ENCODE peak calls at places on chromosomes 6 and 20, in eight cellular contexts. A is endodermal cell; O is tibial artery; H is coronary artery; T is heart left ventricle; D is CD8-positive, alpha-beta T cell; N is transverse colon; M is K562. R is an unnamed sample.

GRCh38 chr6:134529921-134530320 is 212.0 kb upstream of the SGK1 start:
- DNase-seq in A (no peak), O (no peak), H (no peak), T (no peak), D (peak), N (no peak), M (no peak), R (no peak)

GRCh38 chr6:117506180-117506835 is 23.8 kb downstream of the DCBLD1 start:
- DNase-seq in A (no peak), O (no peak), H (no peak), T (no peak), D (no peak), N (no peak), M (no peak), R (no peak)

GRCh38 chr20:10861086-10861485 is 187.3 kb upstream of the JAG1 start:
- DNase-seq in A (no peak), O (no peak), H (no peak), T (no peak), D (no peak), N (no peak), M (no peak), R (no peak)

GRCh38 chr20:46406986-46407670 is 713 bp upstream of the ELMO2 start:
- DNase-seq in A (peak), O (peak), H (peak), T (peak), D (peak), N (peak), M (no peak), R (peak)

GRCh38 chr6:114085206-114085605 is 114.3 kb upstream of the HDAC2 start:
- DNase-seq in A (no peak), O (no peak), H (no peak), T (no peak), D (no peak), N (no peak), M (no peak), R (no peak)

GRCh38 chr6:158754738-158755137 is 64.4 kb downstream of the EZR start:
- DNase-seq in A (peak), O (no peak), H (no peak), T (no peak), D (no peak), N (no peak), M (no peak), R (no peak)

GRCh38 chr6:14369717-14370116 is 252.1 kb downstream of the CD83 start:
- DNase-seq in A (peak), O (no peak), H (no peak), T (no peak), D (no peak), N (no peak), M (no peak), R (no peak)

GRCh38 chr6:157982580-157983438 is 1.1 kb downstream of the SYNJ2 start:
- DNase-seq in A (peak), O (peak), H (peak), T (no peak), D (no peak), N (peak), M (peak), R (no peak)

GRCh38 chr6:113299526-113299925 is 557.6 kb upstream of the MARCKS start:
- DNase-seq in A (no peak), O (no peak), H (no peak), T (no peak), D (no peak), N (no peak), M (no peak), R (no peak)

GRCh38 chr6:134317471-134318131 is at the start of gene SGK1:
- DNase-seq in A (peak), O (peak), H (no peak), T (no peak), D (peak), N (no peak), M (no peak), R (no peak)

GRCh38 chr20:48064929-48065328 is 279.6 kb upstream of the SULF2 start:
- DNase-seq in A (no peak), O (no peak), H (no peak), T (no peak), D (no peak), N (no peak), M (no peak), R (no peak)

GRCh38 chr6:12233693-12234551 is 56.2 kb upstream of the EDN1 start:
- DNase-seq in A (peak), O (no peak), H (no peak), T (no peak), D (peak), N (peak), M (no peak), R (peak)

GRCh38 chr6:79777713-79778579 is 146.8 kb downstream of the SH3BGRL2 start:
- DNase-seq in A (peak), O (peak), H (peak), T (peak), D (peak), N (peak), M (peak), R (peak)

GRCh38 chr6:18100296-18100695 is 22.2 kb downstream of the NHLRC1 start:
- DNase-seq in A (no peak), O (no peak), H (no peak), T (no peak), D (no peak), N (no peak), M (no peak), R (no peak)

GRCh38 chr6:81682858-81683257 is 69.6 kb downstream of the TENT5A start:
- DNase-seq in A (no peak), O (no peak), H (no peak), T (no peak), D (no peak), N (no peak), M (no peak), R (no peak)

GRCh38 chr6:28944412-28945006 is 20.7 kb upstream of the TRIM27 start:
- DNase-seq in A (peak), O (peak), H (no peak), T (peak), D (peak), N (peak), M (peak), R (peak)

GRCh38 chr6:106534564-106534982 is 94.7 kb downstream of the RTN4IP1 start:
- DNase-seq in A (no peak), O (no peak), H (no peak), T (no peak), D (no peak), N (no peak), M (no peak), R (no peak)

GRCh38 chr6:14286144-14286543 is 168.6 kb downstream of the CD83 start:
- DNase-seq in A (peak), O (peak), H (no peak), T (no peak), D (no peak), N (no peak), M (no peak), R (no peak)

GRCh38 chr6:150465610-150466009 is 96.8 kb downstream of the IYD start:
- DNase-seq in A (no peak), O (no peak), H (no peak), T (no peak), D (no peak), N (no peak), M (no peak), R (no peak)

GRCh38 chr6:159981591-159982245 is 12.8 kb downstream of the IGF2R start:
- DNase-seq in A (no peak), O (peak), H (no peak), T (no peak), D (no peak), N (peak), M (no peak), R (no peak)

GRCh38 chr20:35891375-35891774 is 62.9 kb downstream of the SCAND1 start:
- DNase-seq in A (no peak), O (no peak), H (no peak), T (no peak), D (no peak), N (no peak), M (no peak), R (no peak)

GRCh38 chr20:32966382-32966781 is 37.9 kb downstream of the SUN5 start:
- DNase-seq in A (no peak), O (no peak), H (peak), T (no peak), D (no peak), N (no peak), M (no peak), R (no peak)

GRCh38 chr6:167826230-167827061 is at the start of gene AFDN:
- DNase-seq in A (peak), O (peak), H (peak), T (peak), D (peak), N (peak), M (peak), R (peak)

GRCh38 chr6:167825059-167825758 is 1.5 kb upstream of the AFDN start:
- DNase-seq in A (no peak), O (no peak), H (no peak), T (no peak), D (no peak), N (no peak), M (no peak), R (no peak)

GRCh38 chr6:167827062-167827587 is 414 bp downstream of the AFDN start:
- DNase-seq in A (peak), O (no peak), H (no peak), T (peak), D (no peak), N (peak), M (peak), R (peak)

GRCh38 chr6:167824591-167825041 is 2.1 kb upstream of the AFDN start:
- DNase-seq in A (no peak), O (no peak), H (no peak), T (no peak), D (no peak), N (no peak), M (peak), R (no peak)

DNA sequence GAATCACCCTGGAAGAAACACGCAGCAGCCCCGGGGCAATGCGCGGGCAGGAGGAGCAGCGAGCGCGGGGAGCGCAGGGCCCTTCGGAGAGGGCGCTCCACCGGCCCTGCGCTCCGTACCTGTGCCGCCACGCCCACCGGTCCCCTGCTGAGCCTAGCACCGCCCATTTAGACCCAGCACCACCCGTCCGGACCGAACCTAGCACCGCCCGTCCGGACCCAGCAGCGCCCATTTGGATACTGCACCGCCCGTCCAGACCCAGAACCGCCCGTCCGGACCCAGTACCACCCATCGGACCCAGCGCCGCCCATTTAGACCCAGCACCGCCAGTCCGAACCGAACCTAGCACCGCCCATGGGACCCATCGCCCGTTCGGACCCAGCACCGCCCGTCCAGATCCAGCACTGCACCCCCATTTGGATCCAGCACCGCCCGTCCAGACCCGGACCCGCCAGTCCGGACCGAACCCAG is 917 bp upstream of the AFDN start:
- DNase-seq in A (peak), O (no peak), H (no peak), T (no peak), D (no peak), N (peak), M (peak), R (no peak)
- H3K4me3 ChIP-seq in A (peak), O (peak), H (peak), T (peak), D (peak), N (peak), M (peak), R (peak)

GRCh38 chr20:24309596-24309995 is 159.8 kb upstream of the SYNDIG1 start:
- DNase-seq in A (no peak), O (no peak), H (no peak), T (no peak), D (no peak), N (no peak), M (no peak), R (peak)
- H3K27ac ChIP-seq in A (no peak), O (no peak), H (no peak), T (no peak), D (no peak), N (no peak), M (no peak), R (no peak)

DNA sequence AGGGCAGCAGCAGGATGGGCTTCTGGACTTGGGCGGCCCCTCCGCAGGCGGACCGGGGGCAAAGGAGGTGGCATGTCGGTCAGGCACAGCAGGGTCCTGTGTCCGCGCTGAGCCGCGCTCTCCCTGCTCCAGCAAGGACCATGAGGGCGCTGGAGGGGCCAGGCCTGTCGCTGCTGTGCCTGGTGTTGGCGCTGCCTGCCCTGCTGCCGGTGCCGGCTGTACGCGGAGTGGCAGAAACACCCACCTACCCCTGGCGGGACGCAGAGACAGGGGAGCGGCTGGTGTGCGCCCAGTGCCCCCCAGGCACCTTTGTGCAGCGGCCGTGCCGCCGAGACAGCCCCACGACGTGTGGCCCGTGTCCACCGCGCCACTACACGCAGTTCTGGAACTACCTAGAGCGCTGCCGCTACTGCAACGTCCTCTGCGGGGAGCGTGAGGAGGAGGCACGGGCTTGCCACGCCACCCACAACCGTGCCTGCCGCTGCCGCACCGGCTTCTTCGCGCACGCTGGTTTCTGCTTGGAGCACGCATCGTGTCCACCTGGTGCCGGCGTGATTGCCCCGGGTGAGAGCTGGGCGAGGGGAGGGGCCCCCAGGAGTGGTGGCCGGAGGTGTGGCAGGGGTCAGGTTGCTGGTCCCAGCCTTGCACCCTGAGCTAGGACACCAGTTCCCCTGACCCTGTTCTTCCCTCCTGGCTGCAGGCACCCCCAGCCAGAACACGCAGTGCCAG is at the start of gene TNFRSF6B:
- DNase-seq in A (peak), O (peak), H (peak), T (peak), D (no peak), N (peak), M (no peak), R (no peak)
- TF ChIP-seq CTCF in A (no peak), O (no peak), H (no peak), T (no peak), D (no peak), N (no peak), M (no peak), R (no peak)

GRCh38 chr6:3867616-3868502 is 18.7 kb downstream of the FAM50B start:
- DNase-seq in A (no peak), O (no peak), H (no peak), T (no peak), D (no peak), N (no peak), M (no peak), R (no peak)
- H3K4me3 ChIP-seq in A (no peak), O (no peak), H (no peak), T (no peak), D (no peak), N (no peak), M (no peak), R (no peak)

DNA sequence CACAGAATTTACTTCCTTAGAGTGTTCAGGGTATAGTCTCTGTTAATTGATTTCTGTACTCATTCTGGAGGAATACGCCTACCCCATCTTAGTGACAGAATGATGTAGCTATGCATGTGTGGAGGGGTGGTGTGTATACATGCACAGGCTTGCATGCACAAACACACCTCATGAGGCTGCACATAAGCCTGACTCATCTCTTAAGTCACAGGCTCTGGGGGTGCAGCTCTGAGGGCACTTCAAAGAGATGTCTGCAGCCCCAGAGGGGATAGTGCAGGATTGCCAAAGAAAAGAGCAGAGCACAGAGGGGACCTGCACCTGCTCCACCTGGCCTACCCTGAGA is 24.6 kb downstream of the TBX18 start:
- DNase-seq in A (no peak), O (no peak), H (no peak), T (no peak), D (no peak), N (no peak), M (no peak), R (no peak)
- H3K27ac ChIP-seq in A (no peak), O (no peak), H (no peak), T (no peak), D (no peak), N (no peak), M (no peak), R (no peak)

GRCh38 chr20:62892348-62893304 is 31.0 kb upstream of the TCFL5 start:
- DNase-seq in A (peak), O (no peak), H (no peak), T (no peak), D (peak), N (no peak), M (no peak), R (no peak)

GRCh38 chr20:62895539-62895938 is 30.8 kb downstream of the DIDO1 start:
- DNase-seq in A (no peak), O (no peak), H (no peak), T (no peak), D (no peak), N (no peak), M (no peak), R (no peak)

GRCh38 chr20:62894261-62894660 is 32.0 kb downstream of the DIDO1 start:
- DNase-seq in A (no peak), O (no peak), H (no peak), T (no peak), D (no peak), N (no peak), M (no peak), R (no peak)

GRCh38 chr20:62891111-62891510 is 29.5 kb upstream of the TCFL5 start:
- DNase-seq in A (no peak), O (no peak), H (no peak), T (no peak), D (peak), N (no peak), M (no peak), R (no peak)

GRCh38 chr20:62893700-62894099 is 32.1 kb upstream of the TCFL5 start:
- DNase-seq in A (peak), O (no peak), H (no peak), T (no peak), D (no peak), N (no peak), M (no peak), R (peak)
- TF ChIP-seq CTCF in A (peak), O (no peak), H (no peak), T (no peak), D (no peak), N (no peak), M (peak), R (peak)